ENCODE peak calls at places on chromosomes 1 and 21, in six cellular contexts. One of them, this sample, is unnamed.

GRCh38 chr21:43597052-43597451 is 62.2 kb downstream of the HSF2BP start:
- DNase-seq in pancreas: no peak
- DNase-seq in HFFc6: peak; percentile 84
- DNase-seq in RWPE2: peak; percentile 74
- DNase-seq in DND-41: no peak
- DNase-seq in astrocyte: peak; percentile 93
- DNase-seq in this sample: no peak

GRCh38 chr21:32595431-32595830 is 10.1 kb upstream of the TCP10L start:
- DNase-seq in pancreas: no peak
- DNase-seq in HFFc6: no peak
- DNase-seq in RWPE2: no peak
- DNase-seq in DND-41: no peak
- DNase-seq in astrocyte: no peak
- DNase-seq in this sample: no peak

GRCh38 chr1:9451086-9451485 is 88.2 kb upstream of the SLC25A33 start:
- DNase-seq in pancreas: no peak
- DNase-seq in HFFc6: no peak
- DNase-seq in RWPE2: no peak
- DNase-seq in DND-41: no peak
- DNase-seq in astrocyte: no peak
- DNase-seq in this sample: no peak

GRCh38 chr21:45877821-45878469 is 103.6 kb upstream of the COL6A1 start:
- DNase-seq in pancreas: no peak
- DNase-seq in HFFc6: no peak
- DNase-seq in RWPE2: no peak
- DNase-seq in DND-41: no peak
- DNase-seq in astrocyte: no peak
- DNase-seq in this sample: no peak

GRCh38 chr1:200415693-200416593 is 6.1 kb upstream of the ZNF281 start:
- DNase-seq in pancreas: peak; percentile 63
- DNase-seq in HFFc6: peak; percentile 96
- DNase-seq in RWPE2: peak; percentile 79
- DNase-seq in DND-41: no peak
- DNase-seq in astrocyte: peak; percentile 95
- DNase-seq in this sample: no peak

GRCh38 chr1:7470904-7471638 is 300.0 kb upstream of the VAMP3 start:
- DNase-seq in pancreas: no peak
- DNase-seq in HFFc6: peak; percentile 99
- DNase-seq in RWPE2: peak; percentile 96
- DNase-seq in DND-41: no peak
- DNase-seq in astrocyte: peak; percentile 98
- DNase-seq in this sample: no peak

GRCh38 chr1:73980324-73981040 is 217.5 kb downstream of the LRRIQ3 start:
- DNase-seq in pancreas: no peak
- DNase-seq in HFFc6: no peak
- DNase-seq in RWPE2: no peak
- DNase-seq in DND-41: no peak
- DNase-seq in astrocyte: peak; percentile 25
- DNase-seq in this sample: no peak

GRCh38 chr1:9996624-9997582 is at the start of gene RBP7:
- DNase-seq in pancreas: peak; percentile 23
- DNase-seq in HFFc6: peak; percentile 7
- DNase-seq in RWPE2: no peak
- DNase-seq in DND-41: no peak
- DNase-seq in astrocyte: no peak
- DNase-seq in this sample: peak; percentile 15

GRCh38 chr1:234342749-234343148 is 30.5 kb upstream of the COA6 start:
- DNase-seq in pancreas: no peak
- DNase-seq in HFFc6: no peak
- DNase-seq in RWPE2: no peak
- DNase-seq in DND-41: no peak
- DNase-seq in astrocyte: no peak
- DNase-seq in this sample: no peak

GRCh38 chr21:38800046-38800758 is 5.5 kb upstream of the ETS2 start:
- DNase-seq in pancreas: no peak
- DNase-seq in HFFc6: no peak
- DNase-seq in RWPE2: no peak
- DNase-seq in DND-41: no peak
- DNase-seq in astrocyte: no peak
- DNase-seq in this sample: no peak

GRCh38 chr1:205325334-205325884 is 3.9 kb upstream of the NUAK2 start:
- DNase-seq in pancreas: peak; percentile 61
- DNase-seq in HFFc6: peak; percentile 80
- DNase-seq in RWPE2: no peak
- DNase-seq in DND-41: peak; percentile 55
- DNase-seq in astrocyte: peak; percentile 45
- DNase-seq in this sample: peak; percentile 64

GRCh38 chr1:24724345-24725208 is 20.7 kb upstream of the CLIC4 start:
- DNase-seq in pancreas: no peak
- DNase-seq in HFFc6: peak; percentile 53
- DNase-seq in RWPE2: no peak
- DNase-seq in DND-41: no peak
- DNase-seq in astrocyte: peak; percentile 78
- DNase-seq in this sample: no peak

GRCh38 chr1:16967095-16967567 is 13.3 kb downstream of the MFAP2 start:
- DNase-seq in pancreas: no peak
- DNase-seq in HFFc6: no peak
- DNase-seq in RWPE2: peak; percentile 56
- DNase-seq in DND-41: no peak
- DNase-seq in astrocyte: peak; percentile 83
- DNase-seq in this sample: no peak

GRCh38 chr1:24386241-24386640 is 27.3 kb downstream of the STPG1 start:
- DNase-seq in pancreas: no peak
- DNase-seq in HFFc6: no peak
- DNase-seq in RWPE2: no peak
- DNase-seq in DND-41: no peak
- DNase-seq in astrocyte: no peak
- DNase-seq in this sample: no peak

GRCh38 chr1:171355727-171356126 is 41.7 kb downstream of the FMO4 start:
- DNase-seq in pancreas: no peak
- DNase-seq in HFFc6: no peak
- DNase-seq in RWPE2: no peak
- DNase-seq in DND-41: no peak
- DNase-seq in astrocyte: peak; percentile 46
- DNase-seq in this sample: no peak

GRCh38 chr1:114344656-114345055 is 166.3 kb downstream of the TRIM33 start:
- DNase-seq in pancreas: no peak
- DNase-seq in HFFc6: peak; percentile 94
- DNase-seq in RWPE2: no peak
- DNase-seq in DND-41: no peak
- DNase-seq in astrocyte: no peak
- DNase-seq in this sample: no peak

GRCh38 chr1:20405893-20406604 is 80.0 kb downstream of the CAMK2N1 start:
- DNase-seq in pancreas: no peak
- DNase-seq in HFFc6: no peak
- DNase-seq in RWPE2: no peak
- DNase-seq in DND-41: no peak
- DNase-seq in astrocyte: peak; percentile 72
- DNase-seq in this sample: no peak

GRCh38 chr1:234386122-234386521 is 12.9 kb downstream of the COA6 start:
- DNase-seq in pancreas: no peak
- DNase-seq in HFFc6: no peak
- DNase-seq in RWPE2: no peak
- DNase-seq in DND-41: no peak
- DNase-seq in astrocyte: no peak
- DNase-seq in this sample: no peak

GRCh38 chr1:17999884-18000283 is 107.7 kb upstream of the IGSF21 start:
- DNase-seq in pancreas: no peak
- DNase-seq in HFFc6: no peak
- DNase-seq in RWPE2: no peak
- DNase-seq in DND-41: no peak
- DNase-seq in astrocyte: no peak
- DNase-seq in this sample: no peak

GRCh38 chr1:160127381-160127780 is 11.8 kb downstream of the ATP1A2 start:
- DNase-seq in pancreas: no peak
- DNase-seq in HFFc6: no peak
- DNase-seq in RWPE2: no peak
- DNase-seq in DND-41: no peak
- DNase-seq in astrocyte: no peak
- DNase-seq in this sample: no peak

GRCh38 chr1:204503122-204503912 is 8.7 kb upstream of the PIK3C2B start:
- DNase-seq in pancreas: no peak
- DNase-seq in HFFc6: peak; percentile 66
- DNase-seq in RWPE2: no peak
- DNase-seq in DND-41: peak; percentile 39
- DNase-seq in astrocyte: peak; percentile 29
- DNase-seq in this sample: no peak

DNA sequence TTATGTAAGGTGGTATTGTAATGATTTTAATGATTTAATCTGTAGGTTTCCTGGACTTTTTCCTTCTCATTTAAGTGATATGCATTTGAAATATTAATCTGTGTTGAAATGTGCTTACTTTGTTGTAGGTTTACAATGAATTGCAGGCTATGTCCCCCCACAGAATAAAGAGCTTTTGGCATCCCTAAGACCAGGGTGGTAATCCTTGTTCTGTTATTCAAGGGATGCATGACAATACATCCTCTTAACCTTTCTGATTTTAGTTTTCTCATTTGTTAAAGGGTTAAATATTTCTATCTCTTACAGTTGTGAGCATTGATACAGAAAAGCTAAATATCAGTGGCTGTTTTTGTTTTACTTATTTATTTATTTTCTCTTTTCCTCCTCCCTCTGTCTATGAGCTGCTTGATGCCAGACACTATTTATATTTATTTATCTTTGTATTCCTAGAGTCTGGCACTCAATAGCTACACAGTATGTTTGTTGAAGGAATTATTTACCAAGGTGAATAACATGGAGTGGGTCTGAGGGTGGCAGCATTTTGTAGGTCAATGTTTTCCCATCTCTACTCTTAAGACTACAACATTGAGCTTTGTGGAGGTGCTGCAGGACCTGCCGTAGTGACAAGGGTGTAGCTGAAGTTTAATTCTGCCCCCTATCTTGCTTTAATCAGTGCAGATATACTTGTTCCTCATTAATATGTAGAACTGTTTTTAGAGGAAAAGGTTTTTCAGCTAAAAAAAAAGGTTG is 19.9 kb upstream of the ADGRL2 start:
- DNase-seq in pancreas: no peak
- DNase-seq in HFFc6: no peak
- DNase-seq in RWPE2: no peak
- DNase-seq in DND-41: no peak
- DNase-seq in astrocyte: no peak
- DNase-seq in this sample: no peak
- TF ChIP-seq CTCF in pancreas: no peak
- TF ChIP-seq CTCF in HFFc6: no peak
- TF ChIP-seq CTCF in RWPE2: no peak
- TF ChIP-seq CTCF in DND-41: no peak
- TF ChIP-seq CTCF in astrocyte: no peak
- TF ChIP-seq CTCF in this sample: no peak

GRCh38 chr1:32613472-32613871 is 36.9 kb downstream of the ZBTB8OS start:
- DNase-seq in pancreas: no peak
- DNase-seq in HFFc6: no peak
- DNase-seq in RWPE2: no peak
- DNase-seq in DND-41: no peak
- DNase-seq in astrocyte: no peak
- DNase-seq in this sample: no peak

GRCh38 chr1:32606972-32607371 is 43.4 kb downstream of the ZBTB8OS start:
- DNase-seq in pancreas: no peak
- DNase-seq in HFFc6: no peak
- DNase-seq in RWPE2: no peak
- DNase-seq in DND-41: no peak
- DNase-seq in astrocyte: no peak
- DNase-seq in this sample: no peak

GRCh38 chr1:32611859-32612188 is 38.5 kb downstream of the ZBTB8OS start:
- DNase-seq in pancreas: no peak
- DNase-seq in HFFc6: no peak
- DNase-seq in RWPE2: no peak
- DNase-seq in DND-41: no peak
- DNase-seq in astrocyte: no peak
- DNase-seq in this sample: no peak

GRCh38 chr1:32609180-32609579 is 41.2 kb downstream of the ZBTB8OS start:
- DNase-seq in pancreas: no peak
- DNase-seq in HFFc6: no peak
- DNase-seq in RWPE2: no peak
- DNase-seq in DND-41: no peak
- DNase-seq in astrocyte: no peak
- DNase-seq in this sample: no peak

DNA sequence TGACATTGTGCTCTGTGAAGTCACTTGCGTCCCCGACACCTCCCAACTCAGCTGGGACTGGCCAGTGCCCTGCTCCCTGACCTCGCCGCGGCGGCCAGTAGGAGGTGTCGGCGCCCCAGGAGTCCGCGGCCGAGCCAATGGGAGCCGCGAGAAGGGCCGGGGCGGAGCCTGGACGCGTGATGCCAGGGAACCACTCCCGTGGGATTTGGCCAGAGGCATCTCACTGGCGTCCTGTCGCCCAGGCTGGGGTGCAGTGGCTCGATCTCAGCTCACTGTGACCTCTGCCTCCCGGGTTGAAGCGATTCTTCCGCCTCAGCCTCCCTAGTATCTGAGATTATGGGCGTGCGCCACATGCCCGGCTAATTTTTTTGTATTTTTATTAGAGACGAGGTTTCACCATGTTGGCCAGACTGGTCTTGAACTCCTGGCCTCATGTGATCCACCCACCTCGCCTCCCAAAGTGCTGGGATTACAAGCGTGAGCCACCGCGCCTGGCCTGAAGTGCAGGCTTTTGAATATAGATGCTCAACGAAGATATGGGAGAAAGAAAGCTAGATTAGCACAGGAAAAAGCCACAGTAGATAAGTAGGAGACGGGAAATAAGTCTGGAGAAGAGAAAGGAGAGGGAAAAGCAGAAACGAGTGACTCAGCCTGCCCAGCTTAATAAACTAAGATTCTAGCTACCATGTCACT is 38.0 kb downstream of the ZBTB8OS start:
- DNase-seq in pancreas: peak; percentile 83
- DNase-seq in HFFc6: peak; percentile 54
- DNase-seq in RWPE2: peak; percentile 83
- DNase-seq in DND-41: no peak
- DNase-seq in astrocyte: peak; percentile 58
- DNase-seq in this sample: peak; percentile 64
- TF ChIP-seq CTCF in pancreas: peak; percentile 41
- TF ChIP-seq CTCF in HFFc6: peak; percentile 63
- TF ChIP-seq CTCF in RWPE2: no peak
- TF ChIP-seq CTCF in DND-41: no peak
- TF ChIP-seq CTCF in astrocyte: no peak
- TF ChIP-seq CTCF in this sample: peak; percentile 25

GRCh38 chr1:193042766-193043691 is 16.1 kb downstream of the UCHL5 start:
- DNase-seq in pancreas: no peak
- DNase-seq in HFFc6: no peak
- DNase-seq in RWPE2: no peak
- DNase-seq in DND-41: no peak
- DNase-seq in astrocyte: no peak
- DNase-seq in this sample: no peak
- TF ChIP-seq CTCF in pancreas: no peak
- TF ChIP-seq CTCF in HFFc6: no peak
- TF ChIP-seq CTCF in RWPE2: no peak
- TF ChIP-seq CTCF in DND-41: no peak
- TF ChIP-seq CTCF in astrocyte: no peak
- TF ChIP-seq CTCF in this sample: no peak

DNA sequence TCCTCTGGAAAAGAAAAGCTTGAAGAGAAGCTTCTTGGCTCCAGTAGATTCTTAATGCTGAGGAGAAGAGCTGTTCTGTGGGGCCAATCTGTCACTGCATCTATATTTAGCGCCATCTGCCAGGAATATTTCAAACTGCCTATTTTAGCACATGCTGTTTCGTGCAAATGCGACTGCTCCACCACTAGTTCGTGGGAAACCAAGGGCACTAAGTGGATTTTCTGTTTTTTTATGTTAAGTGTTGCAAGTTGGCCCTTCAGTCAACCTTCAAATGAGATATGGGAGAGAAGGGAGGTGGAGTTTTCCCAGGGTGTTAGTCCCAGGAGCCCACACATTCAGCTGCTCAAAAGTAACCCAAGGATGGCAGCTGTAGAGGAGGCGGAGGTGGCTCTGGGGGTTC is 91.9 kb downstream of the TSEN15 start:
- DNase-seq in pancreas: no peak
- DNase-seq in HFFc6: no peak
- DNase-seq in RWPE2: no peak
- DNase-seq in DND-41: no peak
- DNase-seq in astrocyte: no peak
- DNase-seq in this sample: no peak
- TF ChIP-seq CTCF in pancreas: no peak
- TF ChIP-seq CTCF in HFFc6: peak; percentile 29
- TF ChIP-seq CTCF in RWPE2: no peak
- TF ChIP-seq CTCF in DND-41: peak; percentile 5
- TF ChIP-seq CTCF in astrocyte: no peak
- TF ChIP-seq CTCF in this sample: no peak

This sample was measured in activated CD8-positive, alpha-beta T cell treated with anti-CD3 and anti-CD28 coated beads for 36 hours.